ENCODE peak calls at places on chromosomes 5 and 9, in nine cellular contexts. One of them, this sample, is unnamed.

GRCh38 chr5:103356344-103357091 is 98.0 kb downstream of the MACIR start:
- DNase-seq in DND-41: no peak
- DNase-seq in Peyer's patch: no peak
- DNase-seq in WERI-Rb-1: no peak
- DNase-seq in body of pancreas: no peak
- DNase-seq in NT2/D1: no peak
- DNase-seq in breast epithelium: no peak
- DNase-seq in PC-3: peak; percentile 27
- DNase-seq in neural progenitor cell: no peak
- DNase-seq in this sample: no peak

GRCh38 chr5:135891280-135891679 is 4.4 kb downstream of the IL9 start:
- DNase-seq in DND-41: no peak
- DNase-seq in Peyer's patch: no peak
- DNase-seq in WERI-Rb-1: no peak
- DNase-seq in body of pancreas: no peak
- DNase-seq in NT2/D1: no peak
- DNase-seq in breast epithelium: no peak
- DNase-seq in PC-3: no peak
- DNase-seq in neural progenitor cell: no peak
- DNase-seq in this sample: no peak

GRCh38 chr5:151146003-151146524 is 11.5 kb downstream of the ANXA6 start:
- DNase-seq in DND-41: no peak
- DNase-seq in Peyer's patch: no peak
- DNase-seq in WERI-Rb-1: no peak
- DNase-seq in body of pancreas: no peak
- DNase-seq in NT2/D1: no peak
- DNase-seq in breast epithelium: no peak
- DNase-seq in PC-3: no peak
- DNase-seq in neural progenitor cell: no peak
- DNase-seq in this sample: no peak

GRCh38 chr5:147661576-147661975 is 121.0 kb downstream of the JAKMIP2 start:
- DNase-seq in DND-41: no peak
- DNase-seq in Peyer's patch: no peak
- DNase-seq in WERI-Rb-1: no peak
- DNase-seq in body of pancreas: no peak
- DNase-seq in NT2/D1: no peak
- DNase-seq in breast epithelium: no peak
- DNase-seq in PC-3: no peak
- DNase-seq in neural progenitor cell: no peak
- DNase-seq in this sample: no peak

GRCh38 chr5:99005506-99005905 is 76.7 kb upstream of the CHD1 start:
- DNase-seq in DND-41: no peak
- DNase-seq in Peyer's patch: no peak
- DNase-seq in WERI-Rb-1: peak; percentile 80
- DNase-seq in body of pancreas: no peak
- DNase-seq in NT2/D1: no peak
- DNase-seq in breast epithelium: no peak
- DNase-seq in PC-3: no peak
- DNase-seq in neural progenitor cell: no peak
- DNase-seq in this sample: peak; percentile 8

GRCh38 chr9:126394802-126395201 is 68.2 kb downstream of the MVB12B start:
- DNase-seq in DND-41: no peak
- DNase-seq in Peyer's patch: no peak
- DNase-seq in WERI-Rb-1: no peak
- DNase-seq in body of pancreas: no peak
- DNase-seq in NT2/D1: no peak
- DNase-seq in breast epithelium: no peak
- DNase-seq in PC-3: no peak
- DNase-seq in neural progenitor cell: no peak
- DNase-seq in this sample: no peak

GRCh38 chr5:168159425-168159824 is 132.0 kb upstream of the WWC1 start:
- DNase-seq in DND-41: no peak
- DNase-seq in Peyer's patch: peak; percentile 68
- DNase-seq in WERI-Rb-1: no peak
- DNase-seq in body of pancreas: peak; percentile 75
- DNase-seq in NT2/D1: peak; percentile 74
- DNase-seq in breast epithelium: no peak
- DNase-seq in PC-3: no peak
- DNase-seq in neural progenitor cell: peak; percentile 41
- DNase-seq in this sample: peak; percentile 3

GRCh38 chr9:69931340-69931739 is 110.7 kb downstream of the CFAP95 start:
- DNase-seq in DND-41: no peak
- DNase-seq in Peyer's patch: no peak
- DNase-seq in WERI-Rb-1: peak; percentile 12
- DNase-seq in body of pancreas: no peak
- DNase-seq in NT2/D1: peak; percentile 23
- DNase-seq in breast epithelium: no peak
- DNase-seq in PC-3: peak; percentile 22
- DNase-seq in neural progenitor cell: peak; percentile 56
- DNase-seq in this sample: no peak

GRCh38 chr9:83508072-83508471 is 30.1 kb downstream of the FRMD3 start:
- DNase-seq in DND-41: peak; percentile 28
- DNase-seq in Peyer's patch: no peak
- DNase-seq in WERI-Rb-1: no peak
- DNase-seq in body of pancreas: no peak
- DNase-seq in NT2/D1: no peak
- DNase-seq in breast epithelium: no peak
- DNase-seq in PC-3: no peak
- DNase-seq in neural progenitor cell: no peak
- DNase-seq in this sample: no peak

GRCh38 chr5:10288600-10289213 is 19.0 kb downstream of the CMBL start:
- DNase-seq in DND-41: peak; percentile 71
- DNase-seq in Peyer's patch: peak; percentile 89
- DNase-seq in WERI-Rb-1: no peak
- DNase-seq in body of pancreas: peak; percentile 98
- DNase-seq in NT2/D1: no peak
- DNase-seq in breast epithelium: peak; percentile 86
- DNase-seq in PC-3: peak; percentile 43
- DNase-seq in neural progenitor cell: no peak
- DNase-seq in this sample: peak; percentile 90

GRCh38 chr5:112143684-112144083 is 275.4 kb downstream of the EPB41L4A start:
- DNase-seq in DND-41: no peak
- DNase-seq in Peyer's patch: no peak
- DNase-seq in WERI-Rb-1: no peak
- DNase-seq in body of pancreas: no peak
- DNase-seq in NT2/D1: no peak
- DNase-seq in breast epithelium: no peak
- DNase-seq in PC-3: no peak
- DNase-seq in neural progenitor cell: no peak
- DNase-seq in this sample: no peak

DNA sequence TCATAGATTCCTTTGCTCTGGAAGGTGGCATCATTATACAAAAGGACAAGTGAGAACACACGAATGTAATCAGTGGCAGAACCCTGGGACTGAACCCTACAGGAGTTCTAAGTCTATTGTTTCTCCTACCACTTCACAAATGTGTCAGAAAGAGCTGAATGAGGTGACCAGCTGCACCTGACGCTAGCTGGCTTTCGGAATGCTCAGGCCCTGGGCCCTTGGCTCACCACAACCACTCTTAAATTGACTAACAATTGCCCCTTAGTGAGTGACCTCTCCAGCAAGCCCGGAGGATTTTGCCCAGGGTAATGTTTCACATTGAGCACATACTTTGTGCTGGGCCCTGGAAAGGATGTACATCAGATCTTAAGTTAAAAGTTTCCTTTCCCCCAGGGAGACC is 41.2 kb upstream of the ABCA1 start:
- DNase-seq in DND-41: no peak
- DNase-seq in Peyer's patch: no peak
- DNase-seq in WERI-Rb-1: no peak
- DNase-seq in body of pancreas: no peak
- DNase-seq in NT2/D1: peak; percentile 62
- DNase-seq in breast epithelium: no peak
- DNase-seq in PC-3: no peak
- DNase-seq in neural progenitor cell: peak; percentile 53
- DNase-seq in this sample: no peak
- H3K4me3 ChIP-seq in DND-41: no peak overlapping the region
- H3K4me3 ChIP-seq in Peyer's patch: no peak overlapping the region
- H3K4me3 ChIP-seq in WERI-Rb-1: no peak overlapping the region
- H3K4me3 ChIP-seq in body of pancreas: no peak overlapping the region
- H3K4me3 ChIP-seq in NT2/D1: peak overlapping the region; percentile 55
- H3K4me3 ChIP-seq in breast epithelium: no peak overlapping the region
- H3K4me3 ChIP-seq in PC-3: no peak overlapping the region
- H3K4me3 ChIP-seq in neural progenitor cell: peak overlapping the region; percentile 84
- H3K4me3 ChIP-seq in this sample: no peak overlapping the region

GRCh38 chr5:38557309-38557710 is 864 bp upstream of the LIFR start:
- DNase-seq in DND-41: no peak
- DNase-seq in Peyer's patch: no peak
- DNase-seq in WERI-Rb-1: no peak
- DNase-seq in body of pancreas: peak; percentile 42
- DNase-seq in NT2/D1: no peak
- DNase-seq in breast epithelium: no peak
- DNase-seq in PC-3: no peak
- DNase-seq in neural progenitor cell: no peak
- DNase-seq in this sample: no peak

GRCh38 chr5:38554860-38555259 is 1.6 kb downstream of the LIFR start:
- DNase-seq in DND-41: no peak
- DNase-seq in Peyer's patch: no peak
- DNase-seq in WERI-Rb-1: no peak
- DNase-seq in body of pancreas: no peak
- DNase-seq in NT2/D1: no peak
- DNase-seq in breast epithelium: no peak
- DNase-seq in PC-3: no peak
- DNase-seq in neural progenitor cell: no peak
- DNase-seq in this sample: no peak

GRCh38 chr5:38556599-38557308 is at the start of gene LIFR:
- DNase-seq in DND-41: no peak
- DNase-seq in Peyer's patch: peak; percentile 57
- DNase-seq in WERI-Rb-1: peak; percentile 89
- DNase-seq in body of pancreas: peak; percentile 89
- DNase-seq in NT2/D1: peak; percentile 55
- DNase-seq in breast epithelium: peak; percentile 81
- DNase-seq in PC-3: peak; percentile 86
- DNase-seq in neural progenitor cell: peak; percentile 91
- DNase-seq in this sample: peak; percentile 86

GRCh38 chr5:38555354-38556114 is 912 bp downstream of the LIFR start:
- DNase-seq in DND-41: no peak
- DNase-seq in Peyer's patch: no peak
- DNase-seq in WERI-Rb-1: no peak
- DNase-seq in body of pancreas: no peak
- DNase-seq in NT2/D1: no peak
- DNase-seq in breast epithelium: no peak
- DNase-seq in PC-3: no peak
- DNase-seq in neural progenitor cell: no peak
- DNase-seq in this sample: no peak

DNA sequence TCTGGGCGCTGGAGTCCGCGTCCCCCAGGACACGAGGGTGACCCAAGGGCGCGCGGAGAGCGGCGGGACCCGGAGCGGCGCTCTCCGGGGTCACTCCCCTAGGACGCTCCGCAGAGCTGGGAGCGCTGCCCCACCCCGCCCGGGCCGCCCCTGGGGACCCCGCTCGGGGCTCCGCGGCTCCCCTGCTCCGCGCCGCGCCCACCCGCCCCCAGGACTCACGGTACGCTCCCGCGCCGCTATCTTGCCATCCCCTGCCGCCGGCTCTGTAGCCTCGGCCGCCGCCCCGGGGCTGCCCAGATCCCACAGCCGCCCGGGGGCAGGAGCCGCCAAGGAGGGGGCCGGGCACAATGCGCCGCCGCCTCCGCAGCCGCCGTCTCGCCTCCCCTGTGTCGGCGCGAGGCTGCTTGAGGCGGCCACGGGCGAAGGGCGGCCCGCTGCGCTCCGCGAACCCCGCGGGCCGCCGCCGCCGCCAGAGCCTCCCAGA is 289 bp downstream of the LIFR start:
- DNase-seq in DND-41: no peak
- DNase-seq in Peyer's patch: peak; percentile 52
- DNase-seq in WERI-Rb-1: no peak
- DNase-seq in body of pancreas: no peak
- DNase-seq in NT2/D1: peak; percentile 9
- DNase-seq in breast epithelium: no peak
- DNase-seq in PC-3: no peak
- DNase-seq in neural progenitor cell: no peak
- DNase-seq in this sample: no peak
- H3K4me3 ChIP-seq in DND-41: no peak overlapping the region
- H3K4me3 ChIP-seq in Peyer's patch: peak overlapping the region; percentile 76
- H3K4me3 ChIP-seq in WERI-Rb-1: peak overlapping the region; percentile 67
- H3K4me3 ChIP-seq in body of pancreas: peak overlapping the region; percentile 78
- H3K4me3 ChIP-seq in NT2/D1: peak overlapping the region; percentile 68
- H3K4me3 ChIP-seq in breast epithelium: peak overlapping the region; percentile 88
- H3K4me3 ChIP-seq in PC-3: peak overlapping the region; percentile 71
- H3K4me3 ChIP-seq in neural progenitor cell: peak overlapping the region; percentile 83
- H3K4me3 ChIP-seq in this sample: peak overlapping the region; percentile 62

DNA sequence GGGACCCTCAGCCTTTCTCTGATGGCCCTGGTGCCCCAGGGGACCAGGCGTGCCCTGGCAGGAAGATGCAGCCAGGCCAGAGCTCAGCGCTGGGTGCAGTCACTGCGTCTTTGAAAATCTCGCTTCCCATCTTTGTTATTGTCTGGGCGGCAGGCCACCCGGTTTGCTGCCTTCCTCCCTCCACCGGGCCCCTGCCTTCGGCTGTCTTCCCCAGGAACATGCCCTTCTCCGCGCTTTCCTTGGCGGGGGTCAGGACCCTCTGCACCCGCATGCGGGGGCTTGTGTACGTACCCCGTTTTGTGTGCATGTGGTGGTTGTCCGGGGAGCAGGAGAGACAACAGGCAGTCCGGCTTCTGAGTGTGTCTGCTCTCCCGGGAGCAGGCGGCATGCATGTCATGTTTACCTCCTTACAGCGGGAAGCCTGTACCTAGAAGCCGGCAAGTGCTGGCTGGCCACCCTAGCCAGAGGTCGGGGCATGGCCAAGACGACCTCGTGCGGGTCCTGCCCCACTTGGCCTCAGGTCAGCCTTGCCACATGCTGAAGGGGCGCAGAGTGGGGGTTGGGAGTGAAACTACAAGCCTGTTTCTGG is 49.5 kb downstream of the DAB2IP start:
- DNase-seq in DND-41: peak; percentile 61
- DNase-seq in Peyer's patch: no peak
- DNase-seq in WERI-Rb-1: no peak
- DNase-seq in body of pancreas: no peak
- DNase-seq in NT2/D1: no peak
- DNase-seq in breast epithelium: no peak
- DNase-seq in PC-3: no peak
- DNase-seq in neural progenitor cell: no peak
- DNase-seq in this sample: peak; percentile 45
- H3K4me3 ChIP-seq in DND-41: no peak overlapping the region
- H3K4me3 ChIP-seq in Peyer's patch: peak overlapping the region; percentile 53
- H3K4me3 ChIP-seq in WERI-Rb-1: no peak overlapping the region
- H3K4me3 ChIP-seq in body of pancreas: no peak overlapping the region
- H3K4me3 ChIP-seq in NT2/D1: no peak overlapping the region
- H3K4me3 ChIP-seq in breast epithelium: peak overlapping the region; percentile 60
- H3K4me3 ChIP-seq in PC-3: no peak overlapping the region
- H3K4me3 ChIP-seq in neural progenitor cell: no peak overlapping the region
- H3K4me3 ChIP-seq in this sample: no peak overlapping the region

DNA sequence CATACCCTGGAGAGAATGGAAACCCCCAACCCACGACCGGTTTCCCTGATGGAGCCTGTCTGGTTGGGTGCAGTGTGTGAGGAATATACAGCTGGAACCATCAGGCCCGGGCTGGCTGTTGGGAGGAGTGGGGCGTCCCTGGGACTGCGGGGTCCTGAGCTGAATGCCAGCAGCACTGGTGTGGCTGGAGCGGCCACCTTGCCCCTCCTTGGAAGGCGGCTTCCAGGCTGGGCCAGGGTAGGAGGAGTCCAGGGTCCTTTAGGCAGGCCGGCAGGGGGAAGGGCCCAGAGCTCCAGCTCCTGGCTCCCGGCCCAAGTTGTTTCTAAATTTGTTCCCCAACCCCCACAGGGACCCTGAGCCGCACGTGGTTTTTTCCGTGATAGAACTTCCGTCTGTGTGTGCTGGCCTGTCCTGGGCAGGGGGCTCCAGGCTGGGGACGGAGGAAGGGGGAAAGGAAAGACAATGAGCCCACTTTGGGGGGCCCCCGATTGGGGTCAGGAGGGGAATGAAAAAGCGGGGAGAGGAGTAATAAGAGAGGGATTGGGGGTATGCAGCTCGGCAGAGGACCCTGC is 683 bp upstream of the TOR4A start:
- DNase-seq in DND-41: no peak
- DNase-seq in Peyer's patch: peak; percentile 69
- DNase-seq in WERI-Rb-1: peak; percentile 73
- DNase-seq in body of pancreas: peak; percentile 76
- DNase-seq in NT2/D1: no peak
- DNase-seq in breast epithelium: no peak
- DNase-seq in PC-3: peak; percentile 41
- DNase-seq in neural progenitor cell: peak; percentile 58
- DNase-seq in this sample: peak; percentile 63
- H3K4me3 ChIP-seq in DND-41: no peak overlapping the region
- H3K4me3 ChIP-seq in Peyer's patch: peak overlapping the region; percentile 75
- H3K4me3 ChIP-seq in WERI-Rb-1: peak overlapping the region; percentile 31
- H3K4me3 ChIP-seq in body of pancreas: no peak overlapping the region
- H3K4me3 ChIP-seq in NT2/D1: peak overlapping the region; percentile 28
- H3K4me3 ChIP-seq in breast epithelium: peak overlapping the region; percentile 51
- H3K4me3 ChIP-seq in PC-3: peak overlapping the region; percentile 67
- H3K4me3 ChIP-seq in neural progenitor cell: peak overlapping the region; percentile 13
- H3K4me3 ChIP-seq in this sample: peak overlapping the region; percentile 72